ENCODE peak calls at places on chromosomes 5 and 9, in ten cellular contexts. V, F, Q, U, T, O, M, P, J and R are unnamed samples.

GRCh38 chr9:38380872-38381534 is 11.5 kb upstream of the ALDH1B1 start:
- DNase-seq in T (no peak), P (no peak), Q (no peak), M (no peak), O (no peak), F (no peak), V (no peak), U (no peak), J (no peak), R (no peak)

GRCh38 chr5:149392718-149393117 is 13.6 kb upstream of the IL17B start:
- DNase-seq in J (no peak), M (no peak), F (no peak), O (no peak), U (no peak), Q (no peak), V (no peak), T (no peak), P (no peak), R (no peak)

GRCh38 chr9:1732670-1733069 is 282.5 kb upstream of the SMARCA2 start:
- DNase-seq in U (no peak), T (no peak), P (no peak), Q (no peak), O (no peak), F (no peak), M (no peak), V (no peak), J (no peak), R (no peak)

GRCh38 chr5:112174959-112175594 is 244.0 kb downstream of the EPB41L4A start:
- DNase-seq in V (no peak), J (peak; percentile 43), U (peak; percentile 19), M (no peak), F (peak; percentile 30), P (no peak), O (peak; percentile 22), T (no peak), Q (no peak), R (no peak)

GRCh38 chr5:139474815-139475791 is 4.3 kb downstream of the SMIM33 start:
- DNase-seq in Q (no peak), J (no peak), M (no peak), F (peak; percentile 13), P (no peak), O (peak; percentile 37), U (no peak), T (no peak), V (no peak), R (no peak)

GRCh38 chr5:77970891-77971290 is 194.8 kb upstream of the TBCA start:
- DNase-seq in J (no peak), V (no peak), U (no peak), F (no peak), M (no peak), Q (no peak), P (no peak), T (no peak), O (no peak), R (no peak)

GRCh38 chr5:139747583-139748504 is 47.8 kb upstream of the PSD2 start:
- DNase-seq in M (peak; percentile 88), U (no peak), O (no peak), J (peak; percentile 60), P (peak; percentile 53), T (peak; percentile 36), V (no peak), F (peak; percentile 37), Q (peak; percentile 56), R (peak; percentile 39)

GRCh38 chr5:172868436-172868923 is 34.4 kb downstream of the ERGIC1 start:
- DNase-seq in F (no peak), V (no peak), M (no peak), T (no peak), P (no peak), Q (no peak), J (no peak), O (no peak), U (no peak), R (no peak)

GRCh38 chr5:170597109-170597741 is 93.4 kb downstream of the KCNIP1 start:
- DNase-seq in J (no peak), V (no peak), U (no peak), P (no peak), M (no peak), O (no peak), F (no peak), Q (no peak), T (no peak), R (no peak)

GRCh38 chr9:132973713-132974112 is 4.8 kb upstream of the GFI1B start:
- DNase-seq in M (no peak), P (no peak), F (no peak), Q (no peak), U (no peak), O (no peak), V (no peak), J (no peak), T (no peak), R (no peak)